ENCODE peak calls at places on chromosomes 16 and 17, in five cellular contexts. N is kidney, J is AG04450, O is RWPE1, K is epithelial cell of esophagus. U is an unnamed sample.

GRCh38 chr17:83057793-83058477 is 21.5 kb upstream of the METRNL start:
- DNase-seq in K (no peak), O (no peak), J (no peak), N (peak; percentile 84), U (no peak)

GRCh38 chr17:75024686-75025397 is 12.4 kb downstream of the MRPL58 start:
- DNase-seq in O (no peak), J (no peak), K (no peak), N (no peak), U (no peak)

GRCh38 chr16:51556694-51557327 is 405.7 kb upstream of the SALL1 start:
- DNase-seq in K (peak; percentile 91), N (no peak), J (peak; percentile 77), O (peak; percentile 78), U (no peak)

GRCh38 chr16:51327001-51327400 is 175.9 kb upstream of the SALL1 start:
- DNase-seq in O (peak; percentile 34), J (peak; percentile 8), K (peak; percentile 65), N (no peak), U (no peak)

GRCh38 chr16:57994778-57995177 is 5.7 kb downstream of the ZNF319 start:
- DNase-seq in O (no peak), J (no peak), K (peak; percentile 63), N (no peak), U (peak; percentile 66)

GRCh38 chr17:76378548-76379274 is 5.7 kb upstream of the SPHK1 start:
- DNase-seq in N (no peak), J (no peak), O (no peak), K (no peak), U (no peak)

GRCh38 chr16:12092347-12092882 is 115.9 kb downstream of the SNX29 start:
- DNase-seq in O (no peak), J (peak; percentile 79), K (peak; percentile 7), N (no peak), U (no peak)

GRCh38 chr16:68994324-68994723 is 111.1 kb upstream of the HAS3 start:
- DNase-seq in J (no peak), N (no peak), O (no peak), K (no peak), U (no peak)

GRCh38 chr17:17322516-17323510 is 19.6 kb downstream of the NT5M start:
- DNase-seq in J (no peak), K (no peak), O (no peak), N (peak; percentile 48), U (no peak)

GRCh38 chr16:87742781-87743490 is 22.9 kb downstream of the KLHDC4 start:
- DNase-seq in K (no peak), O (no peak), J (no peak), N (no peak), U (no peak)

GRCh38 chr16:49021136-49021535 is 260.5 kb downstream of the CBLN1 start:
- DNase-seq in O (peak; percentile 16), J (no peak), K (peak; percentile 57), N (no peak), U (no peak)

GRCh38 chr16:85139888-85140339 is 27.6 kb upstream of the CIBAR2 start:
- DNase-seq in K (no peak), O (no peak), N (no peak), J (no peak), U (no peak)

GRCh38 chr17:29176500-29177351 is 3.5 kb downstream of the MYO18A start:
- DNase-seq in K (peak; percentile 65), N (peak; percentile 86), O (peak; percentile 72), J (no peak), U (peak; percentile 83)

GRCh38 chr17:67187927-67188326 is 57.1 kb downstream of the HELZ start:
- DNase-seq in N (no peak), J (no peak), K (peak; percentile 19), O (no peak), U (no peak)

GRCh38 chr17:78557598-78558039 is 19.6 kb downstream of the DNAH17 start:
- DNase-seq in J (no peak), N (no peak), O (peak; percentile 77), K (peak; percentile 75), U (no peak)

GRCh38 chr17:42814633-42815399 is 9.3 kb downstream of the BECN1 start:
- DNase-seq in O (no peak), K (peak; percentile 59), N (no peak), J (no peak), U (no peak)

GRCh38 chr17:82065193-82065637 is 389 bp downstream of the DUS1L start:
- DNase-seq in O (peak; percentile 30), N (no peak), J (no peak), K (no peak), U (peak; percentile 38)

GRCh38 chr17:43018008-43018853 is 4.0 kb downstream of the VAT1 start:
- DNase-seq in N (peak; percentile 64), J (no peak), K (no peak), O (no peak), U (peak; percentile 56)

GRCh38 chr16:11487289-11487688 is 99.4 kb downstream of the LITAF start:
- DNase-seq in N (no peak), J (no peak), O (no peak), K (no peak), U (no peak)

GRCh38 chr16:30997000-30997886 is 12.2 kb downstream of the HSD3B7 start:
- DNase-seq in K (peak; percentile 84), O (peak; percentile 92), N (peak; percentile 95), J (no peak), U (peak; percentile 93)

GRCh38 chr17:56929362-56929969 is 15.6 kb upstream of the TRIM25 start:
- DNase-seq in N (no peak), K (no peak), J (no peak), O (no peak), U (no peak)

GRCh38 chr17:17125136-17126084 is 80.7 kb downstream of the PLD6 start:
- DNase-seq in J (no peak), K (no peak), O (no peak), N (peak; percentile 53), U (peak; percentile 20)

GRCh38 chr17:80598813-80599545 is 54.3 kb downstream of the RPTOR start:
- DNase-seq in O (no peak), N (no peak), J (no peak), K (no peak), U (no peak)

GRCh38 chr16:56093055-56093454 is 98.2 kb upstream of the GNAO1 start:
- DNase-seq in K (peak; percentile 29), J (no peak), O (peak; percentile 13), N (no peak), U (no peak)

GRCh38 chr17:38925263-38925995 is at the start of gene LASP1NB:
- DNase-seq in J (no peak), O (no peak), N (no peak), K (no peak), U (no peak)

GRCh38 chr16:75096730-75097129 is 19.9 kb downstream of the LDHD start:
- DNase-seq in K (peak; percentile 87), J (no peak), N (no peak), O (peak; percentile 84), U (no peak)
- TF ChIP-seq CTCF in K (peak; percentile 82), J (peak; percentile 50), N (no peak), O (no peak), U (peak; percentile 13)

GRCh38 chr17:4295686-4296085 is 31.9 kb upstream of the ANKFY1 start:
- DNase-seq in J (no peak), N (no peak), K (no peak), O (no peak), U (no peak)

GRCh38 chr17:4297351-4297750 is 33.6 kb upstream of the ANKFY1 start:
- DNase-seq in O (no peak), J (no peak), N (no peak), K (no peak), U (no peak)

GRCh38 chr17:4287710-4288109 is 23.9 kb upstream of the ANKFY1 start:
- DNase-seq in J (no peak), O (no peak), K (no peak), N (no peak), U (no peak)

DNA sequence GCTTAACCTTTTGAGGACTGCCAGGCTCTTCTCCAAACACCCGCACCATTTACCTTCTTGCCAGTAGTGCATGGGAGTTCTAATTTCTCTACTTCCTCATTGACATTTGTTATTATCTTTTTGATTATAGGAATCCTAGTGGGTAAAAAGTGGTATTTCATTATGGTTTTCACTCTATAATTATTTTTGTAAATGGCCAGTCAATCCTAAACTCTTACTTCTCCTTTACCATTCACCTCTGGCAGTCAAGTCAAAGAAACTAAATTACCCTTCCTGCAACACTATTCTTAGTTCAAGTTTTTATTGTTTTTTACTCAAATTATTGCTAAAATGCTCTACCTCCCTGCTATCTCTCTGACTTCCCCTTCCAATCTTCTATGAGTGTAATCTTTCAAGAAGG is 29.8 kb upstream of the ANKFY1 start:
- DNase-seq in O (no peak), N (no peak), K (no peak), J (no peak), U (peak; percentile 24)
- TF ChIP-seq CTCF in O (no peak), N (no peak), K (no peak), J (no peak), U (no peak)

GRCh38 chr16:535446-536405 is 8.2 kb downstream of the CAPN15 start:
- DNase-seq in J (no peak), N (no peak), O (peak; percentile 69), K (peak; percentile 83), U (no peak)
- TF ChIP-seq CTCF in J (no peak), N (no peak), O (no peak), K (no peak), U (no peak)

GRCh38 chr16:72658888-72659717 is 388.8 kb downstream of the ZFHX3 start:
- DNase-seq in O (no peak), N (peak; percentile 19), J (no peak), K (no peak), U (peak; percentile 44)

GRCh38 chr16:72664122-72664479 is 383.8 kb downstream of the ZFHX3 start:
- DNase-seq in O (no peak), J (no peak), N (no peak), K (peak; percentile 12), U (no peak)

GRCh38 chr16:72666267-72666666 is 381.7 kb downstream of the ZFHX3 start:
- DNase-seq in K (peak; percentile 4), O (no peak), N (no peak), J (no peak), U (peak; percentile 35)

GRCh38 chr16:72664480-72665408 is 383.2 kb downstream of the ZFHX3 start:
- DNase-seq in K (peak; percentile 99), J (peak; percentile 97), O (peak; percentile 99), N (peak; percentile 97), U (peak; percentile 99)
- TF ChIP-seq CTCF in K (no peak), J (no peak), O (no peak), N (no peak), U (no peak)

GRCh38 chr17:7557825-7558543 is 566 bp upstream of the TNFSF13 start:
- DNase-seq in J (no peak), N (peak; percentile 97), K (peak; percentile 54), O (peak; percentile 55), U (peak; percentile 79)
- TF ChIP-seq CTCF in J (no peak), N (no peak), K (no peak), O (no peak), U (no peak)

GRCh38 chr16:25366078-25366477 is 108.4 kb upstream of the ZKSCAN2 start:
- DNase-seq in K (no peak), N (no peak), O (no peak), J (no peak), U (no peak)
- TF ChIP-seq CTCF in K (no peak), N (no peak), O (no peak), J (no peak), U (no peak)

U was measured in GM12865.